ENCODE peak calls at places on chromosomes 3 and 15, in four cellular contexts. One of them, this sample, is unnamed.

GRCh38 chr3:168414149-168414548 is 318.4 kb upstream of the GOLIM4 start:
- DNase-seq in fibroblast of lung: no peak
- DNase-seq in K562: no peak
- DNase-seq in heart left ventricle: no peak
- DNase-seq in this sample: no peak

GRCh38 chr3:138378331-138378730 is 30.0 kb downstream of the MRAS start:
- DNase-seq in fibroblast of lung: no peak
- DNase-seq in K562: no peak
- DNase-seq in heart left ventricle: no peak
- DNase-seq in this sample: no peak

GRCh38 chr3:123374016-123374415 is 74.9 kb downstream of the ADCY5 start:
- DNase-seq in fibroblast of lung: no peak
- DNase-seq in K562: no peak
- DNase-seq in heart left ventricle: no peak
- DNase-seq in this sample: no peak

GRCh38 chr15:67803299-67803698 is 22.0 kb upstream of the SKOR1 start:
- DNase-seq in fibroblast of lung: no peak
- DNase-seq in K562: no peak
- DNase-seq in heart left ventricle: no peak
- DNase-seq in this sample: no peak

GRCh38 chr3:38131621-38132369 is 5.1 kb downstream of the ACAA1 start:
- DNase-seq in fibroblast of lung: peak; percentile 60
- DNase-seq in K562: peak; percentile 70
- DNase-seq in heart left ventricle: no peak
- DNase-seq in this sample: no peak

GRCh38 chr3:129822679-129823078 is 70.8 kb downstream of the TMCC1 start:
- DNase-seq in fibroblast of lung: peak; percentile 50
- DNase-seq in K562: no peak
- DNase-seq in heart left ventricle: no peak
- DNase-seq in this sample: no peak

GRCh38 chr3:31561891-31562290 is 29.2 kb downstream of the STT3B start:
- DNase-seq in fibroblast of lung: no peak
- DNase-seq in K562: no peak
- DNase-seq in heart left ventricle: no peak
- DNase-seq in this sample: no peak

GRCh38 chr3:155744091-155744625 is 713 bp downstream of the PLCH1 start:
- DNase-seq in fibroblast of lung: no peak
- DNase-seq in K562: peak; percentile 80
- DNase-seq in heart left ventricle: peak; percentile 67
- DNase-seq in this sample: no peak

GRCh38 chr15:77179541-77179998 is 108.7 kb upstream of the TSPAN3 start:
- DNase-seq in fibroblast of lung: no peak
- DNase-seq in K562: no peak
- DNase-seq in heart left ventricle: no peak
- DNase-seq in this sample: no peak

GRCh38 chr15:71424765-71425164 is 309.5 kb downstream of the THSD4 start:
- DNase-seq in fibroblast of lung: peak; percentile 59
- DNase-seq in K562: no peak
- DNase-seq in heart left ventricle: no peak
- DNase-seq in this sample: no peak

GRCh38 chr3:40853474-40853873 is 328.7 kb downstream of the ZNF621 start:
- DNase-seq in fibroblast of lung: no peak
- DNase-seq in K562: no peak
- DNase-seq in heart left ventricle: no peak
- DNase-seq in this sample: no peak

GRCh38 chr15:85408270-85408746 is 27.9 kb downstream of the AKAP13 start:
- DNase-seq in fibroblast of lung: no peak
- DNase-seq in K562: no peak
- DNase-seq in heart left ventricle: no peak
- DNase-seq in this sample: no peak

GRCh38 chr3:18443670-18444596 is 18.8 kb upstream of the SATB1 start:
- DNase-seq in fibroblast of lung: no peak
- DNase-seq in K562: no peak
- DNase-seq in heart left ventricle: peak; percentile 63
- DNase-seq in this sample: no peak

GRCh38 chr3:45688194-45688881 is 858 bp upstream of the SACM1L start:
- DNase-seq in fibroblast of lung: peak; percentile 35
- DNase-seq in K562: peak; percentile 77
- DNase-seq in heart left ventricle: no peak
- DNase-seq in this sample: no peak

GRCh38 chr15:58139631-58140522 is 1.7 kb downstream of the AQP9 start:
- DNase-seq in fibroblast of lung: peak; percentile 46
- DNase-seq in K562: no peak
- DNase-seq in heart left ventricle: no peak
- DNase-seq in this sample: no peak

GRCh38 chr3:193297421-193297820 is 56.4 kb downstream of the PLAAT1 start:
- DNase-seq in fibroblast of lung: no peak
- DNase-seq in K562: no peak
- DNase-seq in heart left ventricle: no peak
- DNase-seq in this sample: no peak

GRCh38 chr3:29746163-29746562 is 465.3 kb downstream of the RBMS3 start:
- DNase-seq in fibroblast of lung: no peak
- DNase-seq in K562: no peak
- DNase-seq in heart left ventricle: no peak
- DNase-seq in this sample: no peak

GRCh38 chr3:65412591-65412990 is 626.1 kb downstream of the MAGI1 start:
- DNase-seq in fibroblast of lung: no peak
- DNase-seq in K562: no peak
- DNase-seq in heart left ventricle: no peak
- DNase-seq in this sample: no peak

GRCh38 chr15:68559342-68560310 is 19.2 kb upstream of the CORO2B start:
- DNase-seq in fibroblast of lung: peak; percentile 74
- DNase-seq in K562: peak; percentile 78
- DNase-seq in heart left ventricle: peak; percentile 92
- DNase-seq in this sample: no peak

GRCh38 chr15:28109626-28110415 is 10.7 kb upstream of the OCA2 start:
- DNase-seq in fibroblast of lung: no peak
- DNase-seq in K562: no peak
- DNase-seq in heart left ventricle: no peak
- DNase-seq in this sample: no peak

GRCh38 chr15:35491999-35492398 is 54.0 kb downstream of the DPH6 start:
- DNase-seq in fibroblast of lung: no peak
- DNase-seq in K562: no peak
- DNase-seq in heart left ventricle: no peak
- DNase-seq in this sample: no peak

GRCh38 chr3:11576453-11576852 is 67.3 kb downstream of the VGLL4 start:
- DNase-seq in fibroblast of lung: no peak
- DNase-seq in K562: no peak
- DNase-seq in heart left ventricle: no peak
- DNase-seq in this sample: no peak

GRCh38 chr3:190996376-190996775 is 133.9 kb upstream of the GMNC start:
- DNase-seq in fibroblast of lung: no peak
- DNase-seq in K562: no peak
- DNase-seq in heart left ventricle: no peak
- DNase-seq in this sample: no peak

GRCh38 chr3:42061711-42062408 is 29.3 kb upstream of the TRAK1 start:
- DNase-seq in fibroblast of lung: peak; percentile 90
- DNase-seq in K562: no peak
- DNase-seq in heart left ventricle: peak; percentile 85
- DNase-seq in this sample: no peak

GRCh38 chr15:97692317-97693015 is 268.0 kb upstream of the ARRDC4 start:
- DNase-seq in fibroblast of lung: no peak
- DNase-seq in K562: no peak
- DNase-seq in heart left ventricle: no peak
- DNase-seq in this sample: no peak

GRCh38 chr15:37740623-37741141 is 193.8 kb upstream of the TMCO5A start:
- DNase-seq in fibroblast of lung: no peak
- DNase-seq in K562: no peak
- DNase-seq in heart left ventricle: no peak
- DNase-seq in this sample: no peak

GRCh38 chr15:101411588-101411987 is 77.9 kb downstream of the PCSK6 start:
- DNase-seq in fibroblast of lung: no peak
- DNase-seq in K562: no peak
- DNase-seq in heart left ventricle: no peak
- DNase-seq in this sample: no peak

GRCh38 chr15:83926116-83926515 is 272.2 kb downstream of the ADAMTSL3 start:
- DNase-seq in fibroblast of lung: no peak
- DNase-seq in K562: no peak
- DNase-seq in heart left ventricle: no peak
- DNase-seq in this sample: no peak

GRCh38 chr3:86180696-86181095 is 810.3 kb downstream of the VGLL3 start:
- DNase-seq in fibroblast of lung: no peak
- DNase-seq in K562: no peak
- DNase-seq in heart left ventricle: no peak
- DNase-seq in this sample: no peak

GRCh38 chr3:145899229-145899628 is 261.8 kb downstream of the PLOD2 start:
- DNase-seq in fibroblast of lung: peak; percentile 67
- DNase-seq in K562: no peak
- DNase-seq in heart left ventricle: no peak
- DNase-seq in this sample: no peak

GRCh38 chr3:48015451-48016182 is 599 bp downstream of the MAP4 start:
- DNase-seq in fibroblast of lung: peak; percentile 50
- DNase-seq in K562: no peak
- DNase-seq in heart left ventricle: no peak
- DNase-seq in this sample: no peak

GRCh38 chr3:48018841-48019240 is 2.6 kb upstream of the MAP4 start:
- DNase-seq in fibroblast of lung: peak; percentile 62
- DNase-seq in K562: no peak
- DNase-seq in heart left ventricle: no peak
- DNase-seq in this sample: no peak

GRCh38 chr3:48013288-48013980 is 2.8 kb downstream of the MAP4 start:
- DNase-seq in fibroblast of lung: peak; percentile 88
- DNase-seq in K562: peak; percentile 44
- DNase-seq in heart left ventricle: no peak
- DNase-seq in this sample: no peak

GRCh38 chr3:48014358-48014757 is 1.9 kb downstream of the MAP4 start:
- DNase-seq in fibroblast of lung: no peak
- DNase-seq in K562: no peak
- DNase-seq in heart left ventricle: no peak
- DNase-seq in this sample: no peak

DNA sequence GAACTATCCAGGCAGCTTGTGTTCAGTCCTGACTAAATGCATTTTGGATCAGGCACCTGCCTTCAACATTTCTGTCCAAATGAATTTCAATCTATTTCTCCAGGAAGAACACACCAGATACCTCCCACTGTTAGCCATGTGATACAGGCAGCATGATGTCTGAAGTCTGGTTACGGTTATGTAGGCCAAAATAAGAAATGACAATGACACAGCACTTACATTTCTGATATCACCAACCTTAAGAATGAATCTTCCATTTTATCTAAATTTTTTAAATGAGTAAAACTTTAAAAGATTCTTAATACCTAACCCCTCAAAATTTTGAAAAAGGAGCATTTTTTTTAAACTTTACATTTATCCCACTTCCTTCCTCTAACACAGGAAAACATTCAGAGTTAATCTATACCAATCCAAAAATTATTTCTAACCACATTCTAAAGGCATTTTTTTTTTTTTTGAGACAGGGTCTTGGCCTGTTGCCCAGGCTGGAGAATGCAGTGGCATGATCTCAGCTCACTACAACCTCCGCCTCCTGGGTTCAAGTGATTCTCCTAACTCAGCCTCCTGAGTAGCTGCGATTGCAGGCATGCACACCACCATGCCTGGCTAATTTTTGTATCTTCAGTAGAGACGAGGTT is at the start of gene MAP4:
- DNase-seq in fibroblast of lung: peak; percentile 49
- DNase-seq in K562: peak; percentile 43
- DNase-seq in heart left ventricle: no peak
- DNase-seq in this sample: no peak
- H3K4me1 ChIP-seq in fibroblast of lung: peaks cover 22% of the 10 kb centered on the region
- H3K4me1 ChIP-seq in K562: peaks cover 8% of the 10 kb centered on the region
- H3K4me1 ChIP-seq in heart left ventricle: peaks cover 30% of the 10 kb centered on the region
- H3K4me1 ChIP-seq in this sample: peaks cover 2% of the 10 kb centered on the region

GRCh38 chr3:126851934-126852333 is 131.0 kb upstream of the PLXNA1 start:
- DNase-seq in fibroblast of lung: no peak
- DNase-seq in K562: no peak
- DNase-seq in heart left ventricle: no peak
- DNase-seq in this sample: no peak

GRCh38 chr3:126848991-126849390 is 133.9 kb upstream of the PLXNA1 start:
- DNase-seq in fibroblast of lung: no peak
- DNase-seq in K562: no peak
- DNase-seq in heart left ventricle: no peak
- DNase-seq in this sample: no peak

GRCh38 chr3:126851382-126851781 is 131.5 kb upstream of the PLXNA1 start:
- DNase-seq in fibroblast of lung: no peak
- DNase-seq in K562: no peak
- DNase-seq in heart left ventricle: no peak
- DNase-seq in this sample: no peak

GRCh38 chr3:126849768-126850167 is 133.1 kb upstream of the PLXNA1 start:
- DNase-seq in fibroblast of lung: no peak
- DNase-seq in K562: no peak
- DNase-seq in heart left ventricle: no peak
- DNase-seq in this sample: no peak

DNA sequence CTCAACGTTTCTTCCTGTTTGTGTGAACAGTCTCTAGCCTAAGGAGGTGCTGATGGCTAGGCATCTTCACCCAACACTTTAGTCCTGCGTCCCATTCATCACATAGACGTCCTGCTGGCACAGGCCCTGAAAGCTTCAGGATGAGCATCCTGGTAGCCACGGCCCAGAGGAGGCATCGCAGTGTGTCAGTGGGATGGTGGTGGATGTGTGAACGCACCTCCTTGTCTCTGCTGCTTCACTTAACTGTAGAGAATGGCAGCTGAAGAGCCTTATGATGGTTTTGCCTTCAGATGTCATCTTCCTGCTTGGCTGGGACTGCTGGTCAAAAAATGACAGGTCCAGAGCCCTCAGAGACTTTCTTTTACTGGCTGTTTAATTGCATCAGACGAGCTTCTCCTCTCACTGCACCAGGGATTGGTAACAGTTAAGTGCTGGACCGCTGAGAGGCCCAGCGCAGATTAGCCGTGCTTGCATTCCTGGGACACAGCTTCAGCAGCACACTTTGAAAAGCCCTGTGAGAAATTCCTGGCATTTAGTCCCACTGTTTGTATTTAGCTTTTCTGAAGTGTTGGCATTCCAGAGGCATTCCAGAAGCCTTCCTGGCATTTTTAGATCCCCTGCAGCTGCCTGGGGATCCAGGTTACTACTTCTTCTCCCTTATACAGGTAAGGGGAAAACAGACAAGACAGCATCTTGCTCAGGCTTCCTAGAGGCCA is 132.4 kb upstream of the PLXNA1 start:
- DNase-seq in fibroblast of lung: peak; percentile 57
- DNase-seq in K562: no peak
- DNase-seq in heart left ventricle: no peak
- DNase-seq in this sample: peak; percentile 82
- H3K27ac ChIP-seq in fibroblast of lung: no peak overlapping the region
- H3K27ac ChIP-seq in K562: no peak overlapping the region
- H3K27ac ChIP-seq in heart left ventricle: peak overlapping the region; percentile 47
- H3K27ac ChIP-seq in this sample: peak overlapping the region; percentile 1

GRCh38 chr3:172148269-172148668 is 108.9 kb downstream of the FNDC3B start:
- DNase-seq in fibroblast of lung: no peak
- DNase-seq in K562: no peak
- DNase-seq in heart left ventricle: no peak
- DNase-seq in this sample: no peak
- H3K4me1 ChIP-seq in fibroblast of lung: peaks cover 12% of the 10 kb centered on the region
- H3K4me1 ChIP-seq in K562: peaks cover 3% of the 10 kb centered on the region
- H3K4me1 ChIP-seq in heart left ventricle: peaks cover 21% of the 10 kb centered on the region
- H3K4me1 ChIP-seq in this sample: peaks cover 5% of the 10 kb centered on the region

DNA sequence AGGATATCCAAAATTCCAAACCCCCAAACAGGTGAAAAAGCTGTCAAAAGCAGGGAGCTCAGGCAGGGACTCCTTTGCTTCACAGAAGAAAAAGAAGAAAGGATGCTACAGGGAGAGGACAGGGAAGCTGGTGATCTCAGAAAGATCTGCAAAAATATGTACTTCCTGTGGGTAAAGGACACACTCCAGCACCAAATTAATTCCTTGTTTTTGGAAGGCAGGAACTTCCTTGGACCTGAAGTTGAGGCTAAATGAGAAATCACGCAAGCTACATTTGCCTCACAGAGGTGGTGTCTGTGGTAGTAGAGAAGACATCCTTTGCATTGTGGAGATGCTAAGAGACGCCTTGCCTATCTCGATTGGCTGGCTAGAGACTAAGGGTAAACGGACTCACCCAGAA is 26.7 kb upstream of the ANPEP start:
- DNase-seq in fibroblast of lung: no peak
- DNase-seq in K562: no peak
- DNase-seq in heart left ventricle: no peak
- DNase-seq in this sample: no peak
- H3K27ac ChIP-seq in fibroblast of lung: no peak overlapping the region
- H3K27ac ChIP-seq in K562: no peak overlapping the region
- H3K27ac ChIP-seq in heart left ventricle: no peak overlapping the region
- H3K27ac ChIP-seq in this sample: no peak overlapping the region

This sample was measured in iPS DF 6.9.